ENCODE peak calls at places on chromosomes 5 and 9, in seven cellular contexts. B is colonic mucosa; R is kidney tubule cell; O is fibroblast of the conjunctiva; T is AG20443; F is stimulated activated CD4-positive, alpha-beta T cell treated with anti-CD3 and anti-CD28 coated beads, Interleukin-1b, Interleukin-23, amount 100 ng/mL, for 24 hours; D is stimulated activated CD8-positive, alpha-beta memory T cell treated with anti-CD3 and anti-CD28 coated beads, Interleukin-15, amount 100 ng/mL, for 24 hours. H is an unnamed sample.

GRCh38 chr5:1011741-1012315 is 3.2 kb downstream of the NKD2 start:
- DNase-seq in B (no peak), R (no peak), O (no peak), T (no peak), F (no peak), D (no peak), H (no peak)

GRCh38 chr9:123998970-123999621 is 12.5 kb upstream of the LHX2 start:
- DNase-seq in B (no peak), R (no peak), O (no peak), T (no peak), F (no peak), D (no peak), H (no peak)

GRCh38 chr5:62504129-62504528 is 74.5 kb upstream of the LRRC70 start:
- DNase-seq in B (no peak), R (no peak), O (no peak), T (no peak), F (no peak), D (no peak), H (no peak)

GRCh38 chr5:164137095-164137494 is 631.7 kb downstream of the MAT2B start:
- DNase-seq in B (no peak), R (no peak), O (no peak), T (no peak), F (no peak), D (no peak), H (no peak)

GRCh38 chr9:69900406-69900805 is 79.8 kb downstream of the CFAP95 start:
- DNase-seq in B (no peak), R (peak), O (no peak), T (peak), F (no peak), D (no peak), H (no peak)

GRCh38 chr9:105967798-105968197 is 273.5 kb downstream of the TMEM38B start:
- DNase-seq in B (no peak), R (no peak), O (no peak), T (no peak), F (no peak), D (no peak), H (no peak)

GRCh38 chr5:15105799-15106393 is 234.3 kb upstream of the ANKH start:
- DNase-seq in B (peak), R (peak), O (peak), T (peak), F (no peak), D (no peak), H (peak)

GRCh38 chr5:112689510-112689909 is 48.2 kb upstream of the APC start:
- DNase-seq in B (no peak), R (peak), O (no peak), T (peak), F (no peak), D (no peak), H (no peak)

GRCh38 chr9:137127301-137128157 is 11.4 kb upstream of the GRIN1 start:
- DNase-seq in B (peak), R (peak), O (no peak), T (no peak), F (no peak), D (no peak), H (no peak)

GRCh38 chr5:125232779-125233230 is 486.4 kb upstream of the ZNF608 start:
- DNase-seq in B (no peak), R (peak), O (peak), T (peak), F (no peak), D (no peak), H (no peak)

GRCh38 chr5:6181147-6181729 is 197.1 kb downstream of the MED10 start:
- DNase-seq in B (no peak), R (no peak), O (no peak), T (no peak), F (no peak), D (no peak), H (no peak)

GRCh38 chr5:39015743-39016586 is 58.2 kb downstream of the RICTOR start:
- DNase-seq in B (no peak), R (peak), O (peak), T (peak), F (no peak), D (no peak), H (no peak)

GRCh38 chr5:25694805-25695204 is 1050.0 kb upstream of the CDH10 start:
- DNase-seq in B (no peak), R (no peak), O (no peak), T (no peak), F (no peak), D (no peak), H (no peak)

GRCh38 chr9:127452481-127453092 is 1.3 kb downstream of the LRSAM1 start:
- DNase-seq in B (peak), R (peak), O (no peak), T (no peak), F (no peak), D (no peak), H (peak)

GRCh38 chr5:112420111-112420864 is 1.2 kb upstream of the EPB41L4A start:
- DNase-seq in B (peak), R (peak), O (peak), T (peak), F (no peak), D (no peak), H (peak)

GRCh38 chr9:107007361-107007760 is 144.4 kb downstream of the ZNF462 start:
- DNase-seq in B (no peak), R (no peak), O (no peak), T (no peak), F (no peak), D (no peak), H (no peak)

GRCh38 chr9:129604056-129604765 is 16.7 kb downstream of the C9orf50 start:
- DNase-seq in B (no peak), R (no peak), O (no peak), T (no peak), F (no peak), D (no peak), H (no peak)

GRCh38 chr9:5614985-5615384 is 13.9 kb upstream of the RIC1 start:
- DNase-seq in B (no peak), R (no peak), O (no peak), T (no peak), F (no peak), D (no peak), H (no peak)

GRCh38 chr5:2374703-2375102 is 376.8 kb downstream of the IRX2 start:
- DNase-seq in B (no peak), R (no peak), O (no peak), T (no peak), F (no peak), D (no peak), H (no peak)

H was measured in mucosa of gallbladder.